ENCODE peak calls at places on chromosomes 16 and 17, in eight cellular contexts. J, W, F, Q, R, P, U and O are unnamed samples.
A peak's percentile ranks its signal among the peaks of the same experiment; 100 is the strongest.

GRCh38 chr16:67967956-67968439 is 439 bp downstream of the SLC12A4 start:
- DNase-seq in J (peak; percentile 18), W (peak; percentile 32), F (peak; percentile 35), Q (peak; percentile 35), R (peak; percentile 79), P (peak; percentile 64), U (peak; percentile 65), O (peak; percentile 23)

GRCh38 chr16:89350701-89351380 is 133.3 kb downstream of the ZNF778 start:
- DNase-seq in J (no peak), W (no peak), F (no peak), Q (no peak), R (peak; percentile 59), P (no peak), U (no peak), O (no peak)

GRCh38 chr17:45719335-45720071 is 64.6 kb upstream of the CRHR1 start:
- DNase-seq in J (peak; percentile 97), W (no peak), F (peak; percentile 81), Q (peak; percentile 76), R (no peak), P (no peak), U (peak; percentile 54), O (no peak)

GRCh38 chr16:1034230-1035065 is 38.1 kb upstream of the SSTR5 start:
- DNase-seq in J (no peak), W (no peak), F (no peak), Q (no peak), R (no peak), P (no peak), U (no peak), O (no peak)

GRCh38 chr16:81711609-81712329 is 67.3 kb upstream of the PLCG2 start:
- DNase-seq in J (peak; percentile 83), W (no peak), F (peak; percentile 86), Q (peak; percentile 94), R (no peak), P (peak; percentile 8), U (peak; percentile 57), O (no peak)

GRCh38 chr16:54282923-54283734 is 3.5 kb downstream of the IRX3 start:
- DNase-seq in J (no peak), W (peak; percentile 21), F (peak; percentile 22), Q (no peak), R (no peak), P (no peak), U (peak; percentile 53), O (no peak)

GRCh38 chr16:50550035-50550434 is 1.8 kb downstream of the NKD1 start:
- DNase-seq in J (no peak), W (no peak), F (no peak), Q (no peak), R (no peak), P (no peak), U (no peak), O (peak; percentile 43)

GRCh38 chr17:37026534-37026875 is 77.8 kb downstream of the AATF start:
- DNase-seq in J (no peak), W (no peak), F (no peak), Q (peak; percentile 8), R (no peak), P (no peak), U (no peak), O (no peak)

GRCh38 chr17:73643012-73643845 is 1.0 kb downstream of the SDK2 start:
- DNase-seq in J (peak; percentile 17), W (peak; percentile 46), F (peak; percentile 69), Q (peak; percentile 6), R (peak; percentile 71), P (peak; percentile 23), U (peak; percentile 71), O (no peak)

GRCh38 chr16:85265789-85266188 is 153.5 kb upstream of the CIBAR2 start:
- DNase-seq in J (no peak), W (no peak), F (no peak), Q (no peak), R (no peak), P (no peak), U (no peak), O (no peak)

GRCh38 chr17:33854596-33854995 is 400.5 kb upstream of the CCL2 start:
- DNase-seq in J (no peak), W (no peak), F (no peak), Q (no peak), R (no peak), P (no peak), U (no peak), O (no peak)

GRCh38 chr17:53659181-53659580 is 163.5 kb upstream of the KIF2B start:
- DNase-seq in J (no peak), W (no peak), F (no peak), Q (no peak), R (no peak), P (no peak), U (no peak), O (no peak)

GRCh38 chr16:85872666-85873561 is 26.0 kb upstream of the IRF8 start:
- DNase-seq in J (no peak), W (no peak), F (peak; percentile 41), Q (no peak), R (no peak), P (peak; percentile 38), U (no peak), O (no peak)

GRCh38 chr16:47712276-47713224 is 251.4 kb downstream of the PHKB start:
- DNase-seq in J (peak; percentile 17), W (no peak), F (no peak), Q (no peak), R (no peak), P (no peak), U (no peak), O (no peak)

GRCh38 chr16:56939801-56940200 is 7.9 kb downstream of the HERPUD1 start:
- DNase-seq in J (no peak), W (no peak), F (no peak), Q (no peak), R (no peak), P (no peak), U (no peak), O (no peak)

GRCh38 chr16:74501484-74502479 is 80.5 kb upstream of the CLEC18B start:
- DNase-seq in J (no peak), W (no peak), F (no peak), Q (no peak), R (no peak), P (no peak), U (no peak), O (no peak)

GRCh38 chr16:19861069-19861468 is 23.6 kb downstream of the GPRC5B start:
- DNase-seq in J (no peak), W (no peak), F (peak; percentile 48), Q (no peak), R (no peak), P (no peak), U (no peak), O (no peak)

GRCh38 chr17:63996430-63997182 is 1.5 kb upstream of the PRR29 start:
- DNase-seq in J (no peak), W (no peak), F (no peak), Q (no peak), R (peak; percentile 43), P (peak; percentile 1), U (peak; percentile 0), O (no peak)
- H3K4me3 ChIP-seq in J (no peak overlapping the region), W (no peak overlapping the region), F (no peak overlapping the region), Q (no peak overlapping the region), R (no peak overlapping the region), P (no peak overlapping the region), U (no peak overlapping the region), O (no peak overlapping the region)

DNA sequence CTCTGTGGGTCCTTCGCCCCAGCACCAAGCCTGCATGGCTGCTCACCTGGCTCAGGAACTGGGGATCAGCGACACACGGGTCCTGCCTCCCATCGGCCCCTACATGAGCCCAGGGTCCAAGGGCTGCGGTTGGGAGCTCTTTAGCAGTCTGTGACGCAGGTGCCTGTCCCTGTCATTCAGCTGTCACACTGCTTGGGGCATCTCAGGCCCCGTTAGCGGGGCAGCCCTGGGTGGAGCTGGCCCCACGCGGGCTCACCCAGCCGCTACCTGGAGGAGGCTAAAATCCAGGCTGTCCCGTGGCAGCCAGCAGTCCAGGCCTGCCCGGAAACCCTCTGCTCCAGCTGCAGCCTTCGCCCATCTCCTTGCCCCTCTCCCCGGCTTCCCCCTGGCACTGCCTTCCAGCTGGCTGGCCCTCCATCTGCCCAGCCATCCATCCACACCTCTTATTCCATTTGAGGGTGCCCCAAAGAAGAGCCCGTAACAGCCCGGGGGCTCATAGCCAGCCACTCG is 3.3 kb downstream of the GCGR start:
- DNase-seq in J (no peak), W (no peak), F (no peak), Q (no peak), R (no peak), P (no peak), U (no peak), O (no peak)
- H3K27me3 ChIP-seq in J (peaks cover 60% of the 10 kb centered on the region), W (peaks cover 20% of the 10 kb centered on the region), F (peaks cover 26% of the 10 kb centered on the region), Q (peaks cover 75% of the 10 kb centered on the region), R (peaks cover 67% of the 10 kb centered on the region), P (peaks cover 95% of the 10 kb centered on the region), U (peaks cover 79% of the 10 kb centered on the region), O (no peaks in the 10 kb centered on the region)

DNA sequence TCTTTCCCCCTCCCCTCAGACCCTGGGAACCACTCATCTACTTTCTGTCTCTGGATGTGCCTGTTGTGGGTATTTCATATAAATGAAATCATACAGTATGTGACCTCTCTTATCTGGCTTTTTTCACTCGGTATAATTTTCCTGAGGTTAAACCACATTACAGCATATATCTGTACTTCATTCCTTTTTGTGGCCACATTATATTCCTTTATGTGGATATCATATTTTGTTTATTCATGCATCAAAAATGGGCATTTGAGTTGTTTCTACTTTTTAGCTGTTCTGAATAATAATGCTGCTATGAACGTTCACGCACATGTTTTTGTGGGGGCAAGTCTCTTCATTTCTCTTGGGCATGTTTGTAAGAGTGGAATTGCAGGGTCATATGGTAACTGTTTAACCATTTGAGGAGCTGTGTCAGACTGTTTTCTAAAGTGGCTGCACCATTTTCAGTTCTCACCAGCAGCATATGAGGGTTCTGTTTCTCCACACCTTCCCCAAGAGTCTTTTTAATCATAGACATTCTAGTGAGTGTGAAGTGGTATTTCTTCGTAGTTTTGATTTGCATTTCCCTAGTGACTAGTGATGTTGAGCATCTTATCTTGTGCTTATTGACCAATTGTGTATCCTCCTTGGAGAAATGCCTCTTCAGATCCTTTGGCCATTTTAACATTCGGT is 3.8 kb downstream of the SNX29 start:
- DNase-seq in J (no peak), W (no peak), F (no peak), Q (no peak), R (no peak), P (no peak), U (no peak), O (no peak)
- H3K4me1 ChIP-seq in J (peaks cover 5% of the 10 kb centered on the region), W (peaks cover 11% of the 10 kb centered on the region), F (peaks cover 5% of the 10 kb centered on the region), Q (peaks cover 6% of the 10 kb centered on the region), R (peaks cover 20% of the 10 kb centered on the region), P (peaks cover 33% of the 10 kb centered on the region), U (peaks cover 9% of the 10 kb centered on the region), O (peaks cover 18% of the 10 kb centered on the region)

DNA sequence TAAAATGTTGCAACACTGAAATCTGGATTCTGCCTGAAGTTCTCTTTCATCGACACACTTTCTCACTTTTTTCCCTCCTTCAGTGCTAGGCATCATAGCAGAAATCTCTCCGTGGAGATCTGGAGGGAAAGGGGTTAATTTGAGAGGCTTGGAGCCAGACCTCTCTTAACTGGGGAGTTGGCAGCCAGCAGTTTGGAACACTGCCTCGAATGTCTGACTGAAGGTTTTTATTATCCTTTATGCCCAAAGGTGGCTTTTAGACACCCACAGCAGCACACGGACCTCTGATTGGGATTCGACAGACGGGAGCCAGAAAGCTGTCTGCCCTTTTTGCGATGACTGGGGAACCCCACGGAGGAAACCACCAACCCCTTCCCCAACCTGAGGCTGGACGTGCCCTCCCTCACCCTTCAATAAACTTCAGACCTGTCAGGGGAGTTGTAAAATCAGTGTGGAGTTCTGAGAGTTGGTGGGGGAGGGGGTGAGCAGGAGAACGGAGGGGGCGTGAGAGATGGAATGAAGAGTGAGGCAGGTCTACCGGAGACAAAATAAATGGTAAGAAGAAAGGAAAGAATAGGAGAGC is 833.5 kb upstream of the SOX9 start:
- DNase-seq in J (no peak), W (no peak), F (peak; percentile 9), Q (peak; percentile 22), R (no peak), P (no peak), U (no peak), O (no peak)
- H3K4me3 ChIP-seq in J (no peak overlapping the region), W (no peak overlapping the region), F (no peak overlapping the region), Q (no peak overlapping the region), R (no peak overlapping the region), P (no peak overlapping the region), U (peak overlapping the region; percentile 15), O (no peak overlapping the region)

GRCh38 chr17:35414247-35414646 is 18.1 kb downstream of the SLFN12 start:
- DNase-seq in J (no peak), W (no peak), F (no peak), Q (no peak), R (no peak), P (no peak), U (no peak), O (no peak)
- H3K27me3 ChIP-seq in J (no peaks in the 10 kb centered on the region), W (no peaks in the 10 kb centered on the region), F (no peaks in the 10 kb centered on the region), Q (no peaks in the 10 kb centered on the region), R (no peaks in the 10 kb centered on the region), P (no peaks in the 10 kb centered on the region), U (no peaks in the 10 kb centered on the region), O (no peaks in the 10 kb centered on the region)